ENCODE peak calls at places on chromosomes 4 and X, in six cellular contexts. F, J, R, U, K and L are unnamed samples.
A peak's percentile ranks its signal among the peaks of the same experiment; 100 is the strongest.

GRCh38 chrX:2690856-2691542 is at the start of gene CD99:
- DNase-seq in F (no peak), J (peak; percentile 78), R (peak; percentile 96), U (peak; percentile 51), K (peak; percentile 98), L (peak; percentile 90)

GRCh38 chrX:112043997-112044396 is 38.6 kb downstream of the TRPC5 start:
- DNase-seq in F (peak; percentile 7), J (peak; percentile 15), R (no peak), U (no peak), K (no peak), L (no peak)

GRCh38 chrX:129058405-129058804 is 464.9 kb downstream of the SMARCA1 start:
- DNase-seq in F (no peak), J (no peak), R (no peak), U (no peak), K (no peak), L (no peak)

GRCh38 chrX:53728506-53728905 is 42.0 kb upstream of the HUWE1 start:
- DNase-seq in F (no peak), J (no peak), R (no peak), U (no peak), K (no peak), L (no peak)

GRCh38 chr4:147984065-147984777 is 252.3 kb downstream of the ARHGAP10 start:
- DNase-seq in F (peak; percentile 7), J (peak; percentile 54), R (no peak), U (peak; percentile 57), K (peak; percentile 56), L (no peak)

GRCh38 chr4:169907705-169908104 is 118.5 kb downstream of the MFAP3L start:
- DNase-seq in F (no peak), J (no peak), R (no peak), U (no peak), K (no peak), L (no peak)

GRCh38 chr4:111839186-111839585 is 306.1 kb upstream of the FAM241A start:
- DNase-seq in F (no peak), J (no peak), R (no peak), U (no peak), K (no peak), L (no peak)

GRCh38 chr4:144615182-144615581 is 30.8 kb upstream of the HHIP start:
- DNase-seq in F (no peak), J (peak; percentile 60), R (no peak), U (no peak), K (no peak), L (no peak)

GRCh38 chr4:95572304-95572991 is 23.7 kb upstream of the UNC5C start:
- DNase-seq in F (no peak), J (no peak), R (peak; percentile 12), U (peak; percentile 33), K (peak; percentile 74), L (peak; percentile 67)

GRCh38 chrX:134177527-134177926 is 59.5 kb upstream of the CCDC160 start:
- DNase-seq in F (no peak), J (no peak), R (no peak), U (no peak), K (no peak), L (no peak)

GRCh38 chrX:139844163-139844562 is 88.7 kb downstream of the ATP11C start:
- DNase-seq in F (no peak), J (no peak), R (no peak), U (peak; percentile 6), K (no peak), L (no peak)

GRCh38 chr4:83455300-83456183 is at the start of the genes HELQ and MRPS18C:
- DNase-seq in F (peak; percentile 92), J (peak; percentile 99), R (peak; percentile 90), U (peak; percentile 97), K (peak; percentile 98), L (peak; percentile 98)

GRCh38 chr4:105288121-105288520 is 141.4 kb downstream of the TET2 start:
- DNase-seq in F (no peak), J (no peak), R (no peak), U (no peak), K (no peak), L (no peak)

DNA sequence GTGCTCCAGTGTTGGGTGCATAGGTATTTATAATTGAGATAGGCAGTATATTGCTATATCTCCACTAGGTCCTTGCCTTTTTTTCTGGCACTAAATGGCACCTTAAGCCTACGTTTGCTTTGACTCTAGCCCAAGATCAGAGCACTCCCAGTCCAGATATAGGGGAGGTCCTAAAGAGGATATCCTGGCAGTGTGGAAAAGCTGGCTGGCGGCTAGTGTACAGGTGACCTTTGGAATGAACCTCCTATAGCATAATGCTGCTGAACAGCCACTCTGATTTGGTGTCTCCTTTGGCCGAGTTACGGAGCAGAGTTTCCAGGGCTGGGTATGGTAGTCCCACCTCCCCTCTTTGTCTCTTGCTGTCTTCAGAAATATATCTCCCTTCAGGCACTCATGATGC is 53.8 kb downstream of the PHEX start:
- DNase-seq in F (no peak), J (no peak), R (no peak), U (no peak), K (no peak), L (no peak)
- H3K4me1 ChIP-seq in F (no peaks in the 10 kb centered on the region), J (no peaks in the 10 kb centered on the region), R (no peaks in the 10 kb centered on the region), U (no peaks in the 10 kb centered on the region), K (no peaks in the 10 kb centered on the region), L (no peaks in the 10 kb centered on the region)

DNA sequence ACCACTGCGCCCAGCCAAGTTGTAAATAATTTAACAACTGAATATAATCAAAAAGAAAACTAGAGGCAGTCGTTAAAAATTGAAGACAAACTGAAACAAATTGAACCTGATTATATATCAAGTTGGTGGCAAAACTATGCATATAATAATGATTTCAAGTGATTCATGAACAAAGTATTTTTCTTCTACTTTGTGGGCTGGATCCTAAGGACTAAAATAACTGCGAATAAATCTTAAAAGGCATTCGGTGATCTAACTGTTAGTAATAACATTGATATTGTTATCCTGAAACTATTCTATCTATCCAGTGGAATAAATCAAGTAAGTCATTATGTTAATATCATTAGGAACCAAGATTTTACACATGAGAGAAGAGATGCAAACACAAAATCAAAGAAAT is 21.2 kb upstream of the USP9X start:
- DNase-seq in F (no peak), J (peak; percentile 55), R (no peak), U (no peak), K (no peak), L (no peak)
- H3K4me1 ChIP-seq in F (no peaks in the 10 kb centered on the region), J (no peaks in the 10 kb centered on the region), R (no peaks in the 10 kb centered on the region), U (no peaks in the 10 kb centered on the region), K (no peaks in the 10 kb centered on the region), L (no peaks in the 10 kb centered on the region)

GRCh38 chr4:8214091-8214490 is 15.0 kb downstream of the SH3TC1 start:
- DNase-seq in F (no peak), J (no peak), R (no peak), U (no peak), K (peak; percentile 19), L (no peak)

GRCh38 chr4:8216443-8217245 is 17.6 kb downstream of the SH3TC1 start:
- DNase-seq in F (no peak), J (no peak), R (no peak), U (no peak), K (peak; percentile 47), L (no peak)

GRCh38 chr4:8213121-8213520 is 14.0 kb downstream of the SH3TC1 start:
- DNase-seq in F (no peak), J (no peak), R (no peak), U (no peak), K (no peak), L (no peak)

GRCh38 chr4:8215641-8216442 is 16.8 kb downstream of the SH3TC1 start:
- DNase-seq in F (no peak), J (no peak), R (no peak), U (no peak), K (peak; percentile 56), L (no peak)

DNA sequence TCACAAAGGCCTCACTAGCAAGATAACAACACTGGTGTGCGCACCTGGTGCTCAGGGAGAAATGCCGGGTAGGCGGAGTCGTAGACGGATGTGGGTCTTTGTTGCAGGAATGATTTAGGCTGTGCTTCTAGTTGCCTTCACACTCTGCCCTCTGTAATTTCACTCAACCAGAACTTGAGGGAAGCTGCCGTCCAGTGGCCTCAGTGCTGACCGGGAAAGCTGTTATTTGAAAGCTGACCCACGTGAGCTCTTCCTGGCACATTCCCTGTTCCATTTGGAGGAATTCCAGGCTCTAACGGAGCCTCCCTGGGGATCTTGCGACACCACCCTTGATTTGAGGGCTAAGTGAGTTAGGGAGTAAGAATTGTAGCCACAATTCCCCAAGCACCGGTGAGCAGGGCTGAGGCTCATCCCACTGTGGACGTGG is 15.9 kb downstream of the SH3TC1 start:
- DNase-seq in F (no peak), J (peak; percentile 84), R (no peak), U (no peak), K (peak; percentile 64), L (no peak)
- H3K4me1 ChIP-seq in F (no peaks in the 10 kb centered on the region), J (peaks cover 3% of the 10 kb centered on the region), R (peaks cover 8% of the 10 kb centered on the region), U (peaks cover 13% of the 10 kb centered on the region), K (peaks cover 3% of the 10 kb centered on the region), L (no peaks in the 10 kb centered on the region)

GRCh38 chrX:40148189-40148438 is 50.4 kb upstream of the BCOR start:
- DNase-seq in F (no peak), J (no peak), R (no peak), U (no peak), K (peak; percentile 8), L (no peak)
- H3K4me1 ChIP-seq in F (peaks cover 8% of the 10 kb centered on the region), J (no peaks in the 10 kb centered on the region), R (peaks cover 35% of the 10 kb centered on the region), U (no peaks in the 10 kb centered on the region), K (peaks cover 13% of the 10 kb centered on the region), L (peaks cover 71% of the 10 kb centered on the region)

GRCh38 chr4:184408021-184408710 is 66.2 kb downstream of the IRF2 start:
- DNase-seq in F (no peak), J (peak; percentile 92), R (no peak), U (no peak), K (no peak), L (no peak)

GRCh38 chr4:184408711-184409081 is 65.7 kb downstream of the IRF2 start:
- DNase-seq in F (no peak), J (no peak), R (no peak), U (no peak), K (no peak), L (no peak)

GRCh38 chr4:184409911-184410692 is 64.2 kb downstream of the IRF2 start:
- DNase-seq in F (no peak), J (no peak), R (no peak), U (no peak), K (no peak), L (no peak)

GRCh38 chr4:184409502-184409901 is 64.8 kb downstream of the IRF2 start:
- DNase-seq in F (no peak), J (no peak), R (no peak), U (no peak), K (no peak), L (no peak)

DNA sequence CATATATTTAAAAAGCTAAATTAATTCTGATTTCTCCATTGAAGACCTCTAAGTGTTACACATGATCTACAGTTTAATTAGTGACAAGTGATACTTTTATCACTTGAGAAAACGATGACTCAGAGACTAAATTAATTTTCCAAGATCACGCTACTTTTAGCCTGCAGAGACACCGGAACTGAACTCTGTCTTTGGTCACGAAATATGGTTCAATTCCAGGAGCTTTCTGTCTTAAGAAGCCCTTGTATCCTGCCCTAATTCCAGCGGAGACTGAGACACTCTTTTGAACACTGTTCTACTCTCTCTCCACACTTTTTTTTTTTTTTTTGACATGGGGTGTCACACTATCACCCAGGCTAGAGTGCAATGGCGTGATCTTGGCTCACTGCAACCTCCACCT is 63.6 kb downstream of the IRF2 start:
- DNase-seq in F (no peak), J (no peak), R (no peak), U (no peak), K (no peak), L (no peak)
- H3K4me1 ChIP-seq in F (no peaks in the 10 kb centered on the region), J (peaks cover 12% of the 10 kb centered on the region), R (peaks cover 65% of the 10 kb centered on the region), U (no peaks in the 10 kb centered on the region), K (peaks cover 37% of the 10 kb centered on the region), L (no peaks in the 10 kb centered on the region)